ENCODE peak calls at places on chromosomes 2 and 18, in nine cellular contexts. J, Z, B, G, Q, V, W, D and R are unnamed samples.

GRCh38 chr2:86150502-86150901 is 44.5 kb downstream of the PTCD3 start:
- DNase-seq in J (no peak), Z (no peak), B (no peak), G (no peak), Q (no peak), V (no peak), W (no peak), D (no peak), R (no peak)

GRCh38 chr2:70981866-70982810 is 3.7 kb downstream of the ANKRD53 start:
- DNase-seq in J (no peak), Z (no peak), B (no peak), G (no peak), Q (no peak), V (no peak), W (no peak), D (no peak), R (no peak)

GRCh38 chr18:9613550-9614400 is 584 bp downstream of the PPP4R1 start:
- DNase-seq in J (peak), Z (peak), B (peak), G (peak), Q (peak), V (peak), W (peak), D (peak), R (peak)

GRCh38 chr18:79498662-79499061 is 102.9 kb downstream of the NFATC1 start:
- DNase-seq in J (no peak), Z (no peak), B (no peak), G (no peak), Q (no peak), V (no peak), W (no peak), D (no peak), R (no peak)

GRCh38 chr2:189274412-189274811 is 94.9 kb upstream of the COL5A2 start:
- DNase-seq in J (no peak), Z (no peak), B (no peak), G (no peak), Q (no peak), V (no peak), W (no peak), D (no peak), R (no peak)

GRCh38 chr2:232951891-232952290 is 61.2 kb downstream of the NGEF start:
- DNase-seq in J (no peak), Z (no peak), B (no peak), G (no peak), Q (no peak), V (no peak), W (no peak), D (no peak), R (no peak)

GRCh38 chr18:70503060-70503459 is 214.2 kb downstream of the SOCS6 start:
- DNase-seq in J (no peak), Z (no peak), B (no peak), G (no peak), Q (no peak), V (no peak), W (no peak), D (no peak), R (no peak)

GRCh38 chr2:28448738-28449100 is 47.1 kb upstream of the PLB1 start:
- DNase-seq in J (no peak), Z (no peak), B (no peak), G (no peak), Q (no peak), V (no peak), W (no peak), D (no peak), R (no peak)

GRCh38 chr2:136386046-136386445 is 268.1 kb upstream of the CXCR4 start:
- DNase-seq in J (no peak), Z (peak), B (peak), G (no peak), Q (no peak), V (no peak), W (no peak), D (no peak), R (no peak)

GRCh38 chr2:120014231-120014990 is 1.5 kb downstream of the EPB41L5 start:
- DNase-seq in J (no peak), Z (peak), B (peak), G (no peak), Q (no peak), V (no peak), W (peak), D (no peak), R (peak)

GRCh38 chr2:171553858-171554257 is 31.6 kb downstream of the CYBRD1 start:
- DNase-seq in J (no peak), Z (no peak), B (no peak), G (no peak), Q (no peak), V (no peak), W (peak), D (no peak), R (peak)

GRCh38 chr2:88199912-88200682 is 30.0 kb downstream of the THNSL2 start:
- DNase-seq in J (no peak), Z (no peak), B (peak), G (peak), Q (peak), V (peak), W (no peak), D (peak), R (no peak)

GRCh38 chr2:120959426-120959825 is 223.8 kb downstream of the GLI2 start:
- DNase-seq in J (no peak), Z (no peak), B (peak), G (no peak), Q (no peak), V (no peak), W (no peak), D (peak), R (no peak)

GRCh38 chr18:2932247-2933181 is 80.4 kb downstream of the LPIN2 start:
- DNase-seq in J (peak), Z (peak), B (peak), G (no peak), Q (no peak), V (peak), W (peak), D (no peak), R (peak)

GRCh38 chr2:168530980-168531379 is 74.9 kb downstream of the CERS6 start:
- DNase-seq in J (peak), Z (no peak), B (no peak), G (no peak), Q (no peak), V (no peak), W (no peak), D (no peak), R (no peak)

GRCh38 chr2:147789720-147790119 is 55.1 kb upstream of the ACVR2A start:
- DNase-seq in J (peak), Z (no peak), B (no peak), G (no peak), Q (no peak), V (no peak), W (no peak), D (no peak), R (no peak)

GRCh38 chr2:41717883-41718282 is 329.9 kb upstream of the PKDCC start:
- DNase-seq in J (no peak), Z (no peak), B (no peak), G (no peak), Q (no peak), V (no peak), W (no peak), D (no peak), R (no peak)

GRCh38 chr2:46181789-46182530 is 115.2 kb upstream of the EPAS1 start:
- DNase-seq in J (no peak), Z (no peak), B (no peak), G (no peak), Q (no peak), V (no peak), W (no peak), D (no peak), R (no peak)

GRCh38 chr18:62621546-62621945 is 93.8 kb upstream of the PHLPP1 start:
- DNase-seq in J (no peak), Z (no peak), B (no peak), G (no peak), Q (no peak), V (no peak), W (no peak), D (peak), R (no peak)

GRCh38 chr2:207437857-207438166 is 92.0 kb upstream of the CREB1 start:
- DNase-seq in J (no peak), Z (no peak), B (no peak), G (no peak), Q (no peak), V (no peak), W (no peak), D (no peak), R (no peak)